ENCODE peak calls at places on chromosomes 6 and 20, in seven cellular contexts. One of them, this sample, is unnamed.
A peak's percentile ranks its signal among the peaks of the same experiment; 100 is the strongest.

GRCh38 chr6:9412951-9413559 is 977.7 kb upstream of the SLC35B3 start:
- DNase-seq in cardiac muscle cell: peak; percentile 12
- DNase-seq in kidney epithelial cell: no peak
- DNase-seq in vagina: no peak
- DNase-seq in endothelial cell: peak; percentile 43
- DNase-seq in uterus: no peak
- DNase-seq in prostate gland: no peak
- DNase-seq in this sample: no peak

GRCh38 chr6:36024154-36024760 is at the start of gene SLC26A8:
- DNase-seq in cardiac muscle cell: no peak
- DNase-seq in kidney epithelial cell: no peak
- DNase-seq in vagina: no peak
- DNase-seq in endothelial cell: peak; percentile 21
- DNase-seq in uterus: no peak
- DNase-seq in prostate gland: no peak
- DNase-seq in this sample: no peak

GRCh38 chr6:157637516-157637915 is 185.5 kb upstream of the SNX9 start:
- DNase-seq in cardiac muscle cell: no peak
- DNase-seq in kidney epithelial cell: no peak
- DNase-seq in vagina: no peak
- DNase-seq in endothelial cell: no peak
- DNase-seq in uterus: no peak
- DNase-seq in prostate gland: no peak
- DNase-seq in this sample: no peak

GRCh38 chr6:12555267-12555666 is 161.3 kb upstream of the PHACTR1 start:
- DNase-seq in cardiac muscle cell: peak; percentile 90
- DNase-seq in kidney epithelial cell: no peak
- DNase-seq in vagina: no peak
- DNase-seq in endothelial cell: no peak
- DNase-seq in uterus: no peak
- DNase-seq in prostate gland: no peak
- DNase-seq in this sample: no peak

GRCh38 chr20:9886227-9886626 is 47.4 kb upstream of the PAK5 start:
- DNase-seq in cardiac muscle cell: no peak
- DNase-seq in kidney epithelial cell: no peak
- DNase-seq in vagina: no peak
- DNase-seq in endothelial cell: no peak
- DNase-seq in uterus: no peak
- DNase-seq in prostate gland: no peak
- DNase-seq in this sample: no peak

GRCh38 chr6:97654674-97655073 is 371.7 kb upstream of the MMS22L start:
- DNase-seq in cardiac muscle cell: no peak
- DNase-seq in kidney epithelial cell: no peak
- DNase-seq in vagina: no peak
- DNase-seq in endothelial cell: no peak
- DNase-seq in uterus: no peak
- DNase-seq in prostate gland: no peak
- DNase-seq in this sample: no peak

GRCh38 chr6:116398366-116399005 is 27.7 kb downstream of the DSE start:
- DNase-seq in cardiac muscle cell: peak; percentile 58
- DNase-seq in kidney epithelial cell: no peak
- DNase-seq in vagina: no peak
- DNase-seq in endothelial cell: no peak
- DNase-seq in uterus: no peak
- DNase-seq in prostate gland: no peak
- DNase-seq in this sample: no peak

GRCh38 chr20:36285746-36286447 is 20.2 kb upstream of the DLGAP4 start:
- DNase-seq in cardiac muscle cell: no peak
- DNase-seq in kidney epithelial cell: no peak
- DNase-seq in vagina: no peak
- DNase-seq in endothelial cell: no peak
- DNase-seq in uterus: no peak
- DNase-seq in prostate gland: no peak
- DNase-seq in this sample: no peak

GRCh38 chr6:39169448-39170344 is 54.7 kb upstream of the SAYSD1 start:
- DNase-seq in cardiac muscle cell: no peak
- DNase-seq in kidney epithelial cell: no peak
- DNase-seq in vagina: no peak
- DNase-seq in endothelial cell: no peak
- DNase-seq in uterus: peak; percentile 18
- DNase-seq in prostate gland: peak; percentile 32
- DNase-seq in this sample: no peak

GRCh38 chr20:22830138-22830537 is 205.0 kb upstream of the SSTR4 start:
- DNase-seq in cardiac muscle cell: no peak
- DNase-seq in kidney epithelial cell: no peak
- DNase-seq in vagina: no peak
- DNase-seq in endothelial cell: no peak
- DNase-seq in uterus: no peak
- DNase-seq in prostate gland: no peak
- DNase-seq in this sample: no peak

GRCh38 chr6:125747589-125748533 is 1.6 kb upstream of the HEY2 start:
- DNase-seq in cardiac muscle cell: peak; percentile 12
- DNase-seq in kidney epithelial cell: no peak
- DNase-seq in vagina: no peak
- DNase-seq in endothelial cell: peak; percentile 53
- DNase-seq in uterus: no peak
- DNase-seq in prostate gland: peak; percentile 22
- DNase-seq in this sample: peak; percentile 38

GRCh38 chr6:34375833-34376232 is 16.6 kb downstream of the NUDT3 start:
- DNase-seq in cardiac muscle cell: no peak
- DNase-seq in kidney epithelial cell: no peak
- DNase-seq in vagina: no peak
- DNase-seq in endothelial cell: no peak
- DNase-seq in uterus: no peak
- DNase-seq in prostate gland: no peak
- DNase-seq in this sample: no peak

GRCh38 chr6:149098700-149099276 is 218.7 kb upstream of the TAB2 start:
- DNase-seq in cardiac muscle cell: no peak
- DNase-seq in kidney epithelial cell: no peak
- DNase-seq in vagina: no peak
- DNase-seq in endothelial cell: no peak
- DNase-seq in uterus: no peak
- DNase-seq in prostate gland: no peak
- DNase-seq in this sample: no peak

GRCh38 chr6:53294095-53294494 is 54.7 kb downstream of the ELOVL5 start:
- DNase-seq in cardiac muscle cell: peak; percentile 48
- DNase-seq in kidney epithelial cell: no peak
- DNase-seq in vagina: no peak
- DNase-seq in endothelial cell: peak; percentile 57
- DNase-seq in uterus: no peak
- DNase-seq in prostate gland: no peak
- DNase-seq in this sample: no peak

GRCh38 chr6:45419574-45420082 is 41.9 kb upstream of the SUPT3H start:
- DNase-seq in cardiac muscle cell: peak; percentile 72
- DNase-seq in kidney epithelial cell: no peak
- DNase-seq in vagina: no peak
- DNase-seq in endothelial cell: peak; percentile 70
- DNase-seq in uterus: no peak
- DNase-seq in prostate gland: peak; percentile 76
- DNase-seq in this sample: peak; percentile 17

GRCh38 chr6:69780585-69781178 is 16.1 kb downstream of the LMBRD1 start:
- DNase-seq in cardiac muscle cell: no peak
- DNase-seq in kidney epithelial cell: no peak
- DNase-seq in vagina: no peak
- DNase-seq in endothelial cell: no peak
- DNase-seq in uterus: no peak
- DNase-seq in prostate gland: no peak
- DNase-seq in this sample: no peak

GRCh38 chr6:44222987-44223470 is 366 bp upstream of the SLC29A1 start:
- DNase-seq in cardiac muscle cell: no peak
- DNase-seq in kidney epithelial cell: no peak
- DNase-seq in vagina: peak; percentile 89
- DNase-seq in endothelial cell: no peak
- DNase-seq in uterus: no peak
- DNase-seq in prostate gland: no peak
- DNase-seq in this sample: no peak

GRCh38 chr6:144449218-144449617 is 164.1 kb downstream of the UTRN start:
- DNase-seq in cardiac muscle cell: no peak
- DNase-seq in kidney epithelial cell: no peak
- DNase-seq in vagina: no peak
- DNase-seq in endothelial cell: no peak
- DNase-seq in uterus: no peak
- DNase-seq in prostate gland: no peak
- DNase-seq in this sample: no peak

GRCh38 chr6:98547634-98548033 is 286.7 kb upstream of the POU3F2 start:
- DNase-seq in cardiac muscle cell: no peak
- DNase-seq in kidney epithelial cell: no peak
- DNase-seq in vagina: no peak
- DNase-seq in endothelial cell: no peak
- DNase-seq in uterus: no peak
- DNase-seq in prostate gland: no peak
- DNase-seq in this sample: no peak

GRCh38 chr6:30234361-30234760 is 21.2 kb upstream of the TRIM26 start:
- DNase-seq in cardiac muscle cell: peak; percentile 30
- DNase-seq in kidney epithelial cell: no peak
- DNase-seq in vagina: no peak
- DNase-seq in endothelial cell: no peak
- DNase-seq in uterus: no peak
- DNase-seq in prostate gland: no peak
- DNase-seq in this sample: no peak

GRCh38 chr6:30238178-30238795 is 25.1 kb upstream of the TRIM26 start:
- DNase-seq in cardiac muscle cell: peak; percentile 42
- DNase-seq in kidney epithelial cell: no peak
- DNase-seq in vagina: no peak
- DNase-seq in endothelial cell: no peak
- DNase-seq in uterus: no peak
- DNase-seq in prostate gland: no peak
- DNase-seq in this sample: no peak
- TF ChIP-seq CTCF in cardiac muscle cell: peak; percentile 40
- TF ChIP-seq CTCF in kidney epithelial cell: peak; percentile 15
- TF ChIP-seq CTCF in vagina: no peak
- TF ChIP-seq CTCF in endothelial cell: no peak
- TF ChIP-seq CTCF in uterus: no peak
- TF ChIP-seq CTCF in prostate gland: no peak
- TF ChIP-seq CTCF in this sample: no peak

GRCh38 chr6:140320081-140320798 is 945.8 kb upstream of the CITED2 start:
- DNase-seq in cardiac muscle cell: no peak
- DNase-seq in kidney epithelial cell: no peak
- DNase-seq in vagina: no peak
- DNase-seq in endothelial cell: no peak
- DNase-seq in uterus: no peak
- DNase-seq in prostate gland: no peak
- DNase-seq in this sample: no peak
- TF ChIP-seq CTCF in cardiac muscle cell: no peak
- TF ChIP-seq CTCF in kidney epithelial cell: no peak
- TF ChIP-seq CTCF in vagina: no peak
- TF ChIP-seq CTCF in endothelial cell: no peak
- TF ChIP-seq CTCF in uterus: no peak
- TF ChIP-seq CTCF in prostate gland: no peak
- TF ChIP-seq CTCF in this sample: no peak

DNA sequence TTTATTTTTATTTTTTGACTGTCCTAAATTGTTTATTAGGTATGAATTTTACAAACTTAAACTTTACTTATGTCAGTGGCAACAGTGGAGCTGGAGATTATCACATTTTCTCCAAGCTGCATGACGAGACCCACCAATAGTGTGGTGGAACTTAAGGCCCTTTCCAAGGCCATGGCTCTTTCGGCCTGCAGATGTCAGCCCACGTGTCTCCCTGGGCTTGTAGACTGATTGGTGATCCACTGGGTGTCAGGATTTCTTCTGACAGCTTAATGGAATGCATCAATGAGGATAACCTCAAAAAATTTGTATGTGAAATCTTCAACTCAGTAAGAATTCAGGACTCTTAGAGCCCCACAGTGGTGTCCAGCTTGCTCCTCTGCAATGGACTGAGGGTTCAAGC is 32.3 kb upstream of the OVOL2 start:
- DNase-seq in cardiac muscle cell: no peak
- DNase-seq in kidney epithelial cell: no peak
- DNase-seq in vagina: no peak
- DNase-seq in endothelial cell: no peak
- DNase-seq in uterus: no peak
- DNase-seq in prostate gland: no peak
- DNase-seq in this sample: no peak
- TF ChIP-seq CTCF in cardiac muscle cell: no peak
- TF ChIP-seq CTCF in kidney epithelial cell: no peak
- TF ChIP-seq CTCF in vagina: no peak
- TF ChIP-seq CTCF in endothelial cell: no peak
- TF ChIP-seq CTCF in uterus: no peak
- TF ChIP-seq CTCF in prostate gland: no peak
- TF ChIP-seq CTCF in this sample: no peak

GRCh38 chr6:134061440-134061839 is 9.0 kb upstream of the SLC2A12 start:
- DNase-seq in cardiac muscle cell: no peak
- DNase-seq in kidney epithelial cell: no peak
- DNase-seq in vagina: peak; percentile 27
- DNase-seq in endothelial cell: no peak
- DNase-seq in uterus: no peak
- DNase-seq in prostate gland: no peak
- DNase-seq in this sample: no peak

GRCh38 chr6:134064461-134064860 is 12.0 kb upstream of the SLC2A12 start:
- DNase-seq in cardiac muscle cell: no peak
- DNase-seq in kidney epithelial cell: no peak
- DNase-seq in vagina: no peak
- DNase-seq in endothelial cell: no peak
- DNase-seq in uterus: no peak
- DNase-seq in prostate gland: no peak
- DNase-seq in this sample: no peak

GRCh38 chr6:134065706-134066105 is 13.3 kb upstream of the SLC2A12 start:
- DNase-seq in cardiac muscle cell: peak; percentile 37
- DNase-seq in kidney epithelial cell: no peak
- DNase-seq in vagina: peak; percentile 49
- DNase-seq in endothelial cell: peak; percentile 23
- DNase-seq in uterus: no peak
- DNase-seq in prostate gland: no peak
- DNase-seq in this sample: no peak

GRCh38 chr6:134063966-134064445 is 11.6 kb upstream of the SLC2A12 start:
- DNase-seq in cardiac muscle cell: peak; percentile 86
- DNase-seq in kidney epithelial cell: peak; percentile 44
- DNase-seq in vagina: peak; percentile 85
- DNase-seq in endothelial cell: peak; percentile 66
- DNase-seq in uterus: peak; percentile 75
- DNase-seq in prostate gland: peak; percentile 63
- DNase-seq in this sample: peak; percentile 69

DNA sequence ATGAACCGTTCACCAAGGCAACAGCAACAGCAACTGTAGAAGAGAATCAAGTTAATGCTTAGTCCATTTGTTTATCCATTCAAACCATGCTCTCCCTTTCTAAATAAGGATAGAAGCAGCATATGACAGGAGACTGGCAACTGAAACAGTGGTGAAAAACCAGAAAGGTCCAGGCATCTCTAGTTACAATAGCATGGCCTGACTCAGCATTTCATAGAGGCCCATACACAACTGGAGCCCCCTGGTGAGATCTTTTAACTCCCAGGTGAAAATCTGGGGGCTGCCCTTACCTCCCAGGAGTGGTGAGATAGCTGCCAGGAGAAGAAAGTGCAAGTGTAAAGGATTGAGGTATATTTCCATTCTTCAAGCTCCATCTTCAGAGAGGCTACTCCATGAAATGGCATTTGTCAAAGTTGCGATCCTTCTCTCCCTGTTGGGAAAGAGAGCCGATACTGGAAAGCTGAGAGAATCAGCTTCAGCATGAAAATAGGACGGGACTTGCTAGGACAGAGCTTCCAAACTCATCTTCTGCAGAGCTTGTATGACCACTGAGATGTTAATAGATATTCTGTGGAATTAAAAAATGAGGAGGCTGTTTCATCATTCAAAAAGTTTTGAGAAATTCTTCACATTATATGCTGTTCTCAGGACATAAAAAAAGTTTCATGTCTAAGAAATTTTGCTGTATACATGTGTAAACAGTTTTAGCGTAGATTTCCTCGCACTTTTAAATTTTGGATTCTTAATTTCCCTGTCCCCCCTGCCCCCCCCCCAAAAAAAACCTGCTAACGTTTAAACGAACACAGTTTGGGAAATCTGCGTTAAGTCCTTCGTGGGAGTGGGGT is 10.9 kb upstream of the SLC2A12 start:
- DNase-seq in cardiac muscle cell: no peak
- DNase-seq in kidney epithelial cell: no peak
- DNase-seq in vagina: no peak
- DNase-seq in endothelial cell: no peak
- DNase-seq in uterus: no peak
- DNase-seq in prostate gland: no peak
- DNase-seq in this sample: no peak
- TF ChIP-seq CTCF in cardiac muscle cell: no peak
- TF ChIP-seq CTCF in kidney epithelial cell: no peak
- TF ChIP-seq CTCF in vagina: no peak
- TF ChIP-seq CTCF in endothelial cell: no peak
- TF ChIP-seq CTCF in uterus: no peak
- TF ChIP-seq CTCF in prostate gland: no peak
- TF ChIP-seq CTCF in this sample: no peak

This sample was measured in gastrocnemius medialis.